ENCODE peak calls at places on chromosome 2, in four cellular contexts. F is K562, R is IMR-90, U is body of pancreas. T is an unnamed sample.

GRCh38 chr2:187769437-187769836 is 215.2 kb upstream of the TFPI start:
- DNase-seq in F (no peak), R (no peak), U (no peak), T (no peak)

GRCh38 chr2:28475088-28475580 is 20.7 kb upstream of the PLB1 start:
- DNase-seq in F (no peak), R (no peak), U (no peak), T (no peak)

GRCh38 chr2:142291964-142292363 is 161.1 kb upstream of the LRP1B start:
- DNase-seq in F (no peak), R (no peak), U (no peak), T (no peak)

GRCh38 chr2:219484343-219485200 is 14.1 kb upstream of the GMPPA start:
- DNase-seq in F (no peak), R (no peak), U (peak; percentile 29), T (no peak)

GRCh38 chr2:196383799-196384198 is 212.4 kb upstream of the STK17B start:
- DNase-seq in F (no peak), R (no peak), U (no peak), T (no peak)

GRCh38 chr2:69298261-69298660 is 88.8 kb downstream of the GFPT1 start:
- DNase-seq in F (no peak), R (peak; percentile 94), U (no peak), T (peak; percentile 55)

GRCh38 chr2:229261076-229261475 is 10.0 kb downstream of the PID1 start:
- DNase-seq in F (no peak), R (no peak), U (no peak), T (no peak)

GRCh38 chr2:50535256-50535655 is 496.7 kb downstream of the NRXN1 start:
- DNase-seq in F (no peak), R (no peak), U (no peak), T (no peak)

GRCh38 chr2:218023636-218024035 is 20.8 kb upstream of the TNS1 start:
- DNase-seq in F (no peak), R (no peak), U (no peak), T (peak; percentile 19)

GRCh38 chr2:118650327-118650726 is 197.1 kb downstream of the EN1 start:
- DNase-seq in F (no peak), R (no peak), U (no peak), T (no peak)

GRCh38 chr2:28400434-28400833 is 7.8 kb downstream of the FOSL2 start:
- DNase-seq in F (no peak), R (no peak), U (no peak), T (no peak)

GRCh38 chr2:144115892-144116291 is 404.0 kb downstream of the ZEB2 start:
- DNase-seq in F (no peak), R (peak; percentile 69), U (no peak), T (no peak)

GRCh38 chr2:224027070-224027469 is 12.0 kb downstream of the SERPINE2 start:
- DNase-seq in F (no peak), R (no peak), U (no peak), T (no peak)

GRCh38 chr2:219158586-219158985 is 2.0 kb downstream of the NHEJ1 start:
- DNase-seq in F (no peak), R (peak; percentile 17), U (no peak), T (no peak)

GRCh38 chr2:12965540-12966269 is 249.0 kb downstream of the TRIB2 start:
- DNase-seq in F (peak; percentile 72), R (peak; percentile 83), U (no peak), T (no peak)

GRCh38 chr2:186771850-186772463 is 77.0 kb downstream of the ZSWIM2 start:
- DNase-seq in F (no peak), R (no peak), U (no peak), T (no peak)

GRCh38 chr2:237692601-237693079 is 65.3 kb downstream of the LRRFIP1 start:
- DNase-seq in F (peak; percentile 21), R (no peak), U (peak; percentile 41), T (peak; percentile 61)

GRCh38 chr2:23452397-23452796 is 67.4 kb downstream of the KLHL29 start:
- DNase-seq in F (no peak), R (no peak), U (no peak), T (no peak)

GRCh38 chr2:99205491-99205890 is 24.5 kb downstream of the MRPL30 start:
- DNase-seq in F (no peak), R (no peak), U (no peak), T (no peak)

GRCh38 chr2:66846887-66847286 is 412.0 kb downstream of the MEIS1 start:
- DNase-seq in F (no peak), R (no peak), U (peak; percentile 41), T (no peak)

GRCh38 chr2:29697715-29698114 is 223.7 kb downstream of the ALK start:
- DNase-seq in F (no peak), R (no peak), U (no peak), T (no peak)

GRCh38 chr2:113977060-113977659 is 87.3 kb downstream of the ACTR3 start:
- DNase-seq in F (no peak), R (peak; percentile 27), U (no peak), T (no peak)

GRCh38 chr2:25161055-25161781 is 7.2 kb downstream of the POMC start:
- DNase-seq in F (no peak), R (peak; percentile 4), U (peak; percentile 38), T (no peak)

GRCh38 chr2:109020217-109020637 is 31.2 kb upstream of the EDAR start:
- DNase-seq in F (no peak), R (peak; percentile 7), U (no peak), T (no peak)

GRCh38 chr2:24793752-24794477 is 690 bp downstream of the CENPO start:
- DNase-seq in F (no peak), R (peak; percentile 35), U (no peak), T (no peak)

GRCh38 chr2:184549153-184549552 is 49.2 kb upstream of the ZNF804A start:
- DNase-seq in F (no peak), R (no peak), U (no peak), T (no peak)

GRCh38 chr2:238238766-238239551 is 879 bp downstream of the HES6 start:
- DNase-seq in F (peak; percentile 54), R (no peak), U (peak; percentile 41), T (peak; percentile 50)

GRCh38 chr2:99662761-99663341 is 173.0 kb upstream of the REV1 start:
- DNase-seq in F (no peak), R (peak; percentile 97), U (peak; percentile 13), T (peak; percentile 77)

GRCh38 chr2:197247083-197247482 is 63.5 kb downstream of the ANKRD44 start:
- DNase-seq in F (no peak), R (no peak), U (no peak), T (no peak)

GRCh38 chr2:161604901-161605300 is 19.3 kb upstream of the SLC4A10 start:
- DNase-seq in F (no peak), R (no peak), U (no peak), T (no peak)

GRCh38 chr2:226873051-226873620 is 37.3 kb downstream of the RHBDD1 start:
- DNase-seq in F (no peak), R (peak; percentile 59), U (no peak), T (no peak)

GRCh38 chr2:160956243-160956802 is 203.9 kb upstream of the TANK start:
- DNase-seq in F (no peak), R (no peak), U (peak; percentile 6), T (no peak)

GRCh38 chr2:98212291-98212690 is 125.3 kb downstream of the VWA3B start:
- DNase-seq in F (no peak), R (no peak), U (no peak), T (no peak)

GRCh38 chr2:61732787-61733186 is 121.1 kb downstream of the FAM161A start:
- DNase-seq in F (no peak), R (no peak), U (no peak), T (no peak)

GRCh38 chr2:203886579-203887230 is 19.1 kb downstream of the CTLA4 start:
- DNase-seq in F (no peak), R (no peak), U (no peak), T (no peak)

GRCh38 chr2:218323526-218324472 is 31.5 kb upstream of the TMBIM1 start:
- DNase-seq in F (no peak), R (peak; percentile 60), U (peak; percentile 51), T (no peak)

GRCh38 chr2:27069961-27070618 is 1.4 kb downstream of the OST4 start:
- DNase-seq in F (no peak), R (no peak), U (no peak), T (no peak)

GRCh38 chr2:27071990-27072830 is 756 bp upstream of the OST4 start:
- DNase-seq in F (no peak), R (peak; percentile 70), U (peak; percentile 46), T (no peak)

GRCh38 chr2:27070653-27071276 is 689 bp downstream of the OST4 start:
- DNase-seq in F (no peak), R (no peak), U (no peak), T (no peak)

GRCh38 chr2:27072950-27073349 is 1.5 kb upstream of the OST4 start:
- DNase-seq in F (no peak), R (peak; percentile 82), U (no peak), T (no peak)

DNA sequence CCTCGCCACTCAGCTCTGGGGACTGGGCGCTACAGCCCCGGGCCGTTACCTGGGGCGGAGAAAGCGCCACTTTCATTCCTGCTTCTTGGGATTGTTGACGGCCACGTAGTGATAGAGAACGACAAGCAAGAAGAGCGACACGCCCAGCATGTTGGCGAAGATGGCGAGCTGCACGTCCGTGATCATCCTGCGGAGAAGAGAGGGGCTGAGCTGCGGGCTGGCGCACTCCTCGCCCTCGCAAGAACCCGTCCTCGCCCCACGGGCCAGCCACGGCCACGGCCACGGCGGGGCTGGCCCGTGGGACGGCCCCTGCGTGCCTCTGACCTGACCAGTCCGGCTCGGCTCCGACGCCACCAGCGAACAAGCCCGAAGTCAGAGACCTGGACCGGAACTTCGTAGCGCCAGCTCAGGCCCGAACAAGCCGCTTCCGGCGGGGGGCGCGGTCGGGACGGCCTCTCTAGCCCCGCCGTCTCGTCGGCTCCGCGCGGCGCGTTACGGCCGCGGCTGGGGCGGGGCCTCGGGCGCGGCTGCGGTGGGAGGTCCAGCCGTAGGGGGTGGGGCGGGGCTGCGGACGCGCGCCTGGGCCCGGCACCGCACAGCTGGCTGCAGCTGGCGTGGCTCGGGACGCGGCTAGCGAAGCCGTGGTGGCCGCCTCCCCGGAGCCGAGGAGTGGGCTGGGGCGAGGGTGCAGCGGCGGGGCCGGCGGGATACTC is at the start of gene OST4:
- DNase-seq in F (peak; percentile 95), R (peak; percentile 92), U (peak; percentile 96), T (peak; percentile 91)
- TF ChIP-seq POLR2A in F (peak; percentile 89), R (peak; percentile 92), U (peak; percentile 69), T (no peak)

GRCh38 chr2:38376683-38377500 is at the start of gene ATL2:
- DNase-seq in F (peak; percentile 91), R (peak; percentile 93), U (peak; percentile 97), T (peak; percentile 93)
- TF ChIP-seq POLR2A in F (peak; percentile 92), R (peak; percentile 92), U (peak; percentile 96), T (peak; percentile 86)

DNA sequence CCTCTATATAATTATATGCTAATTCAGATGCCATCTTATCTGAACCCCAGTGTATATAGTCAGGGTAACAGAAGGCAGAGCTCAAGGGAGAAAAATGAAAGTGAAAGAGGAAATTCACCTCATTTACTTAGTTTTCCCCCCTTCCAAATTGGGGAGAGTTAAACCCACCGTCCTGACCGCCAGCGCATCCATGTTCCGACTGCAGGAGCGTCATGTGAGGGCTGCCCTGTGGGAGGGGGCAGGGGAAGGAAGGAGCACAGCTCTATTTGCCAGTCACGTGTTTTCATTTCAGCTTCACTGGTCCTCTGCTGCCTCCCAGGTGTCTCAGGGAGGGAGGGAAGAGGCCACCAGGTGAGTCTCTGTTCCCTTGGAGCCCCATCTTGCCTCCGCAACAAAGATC is 13.2 kb downstream of the CNNM4 start:
- DNase-seq in F (no peak), R (no peak), U (peak; percentile 26), T (no peak)
- TF ChIP-seq POLR2A in F (no peak), R (no peak), U (no peak), T (no peak)

GRCh38 chr2:190343500-190344274 is at the start of gene INPP1:
- DNase-seq in F (no peak), R (peak; percentile 65), U (peak; percentile 67), T (peak; percentile 54)
- TF ChIP-seq POLR2A in F (no peak), R (peak; percentile 26), U (peak; percentile 66), T (no peak)

T was measured in breast epithelium.